ENCODE peak calls at places on chromosome 7, in eight cellular contexts. M is GM20000, O is GM13976, A is fibroblast of lung, J is spleen, P is hepatocyte, S is transverse colon, X is DND-41. Y is an unnamed sample.

GRCh38 chr7:101942603-101943210 is 125.3 kb downstream of the CUX1 start:
- DNase-seq in M (no peak), O (no peak), A (no peak), J (no peak), P (no peak), S (peak), X (no peak), Y (no peak)

GRCh38 chr7:5643280-5643679 is 138.2 kb downstream of the RNF216 start:
- DNase-seq in M (no peak), O (no peak), A (no peak), J (peak), P (no peak), S (peak), X (no peak), Y (no peak)

GRCh38 chr7:76054129-76055120 is 6.5 kb downstream of the MDH2 start:
- DNase-seq in M (no peak), O (no peak), A (peak), J (no peak), P (peak), S (no peak), X (no peak), Y (no peak)

GRCh38 chr7:112887-113286 is 79.5 kb upstream of the FAM20C start:
- DNase-seq in M (no peak), O (no peak), A (no peak), J (no peak), P (no peak), S (no peak), X (no peak), Y (no peak)

GRCh38 chr7:30805931-30806330 is 34.7 kb downstream of the MINDY4 start:
- DNase-seq in M (no peak), O (no peak), A (no peak), J (no peak), P (no peak), S (no peak), X (no peak), Y (no peak)

GRCh38 chr7:2968616-2969397 is 74.9 kb downstream of the CARD11 start:
- DNase-seq in M (no peak), O (no peak), A (no peak), J (peak), P (no peak), S (no peak), X (no peak), Y (no peak)

GRCh38 chr7:24290004-24290641 is 6.1 kb downstream of the NPY start:
- DNase-seq in M (peak), O (peak), A (peak), J (no peak), P (peak), S (no peak), X (peak), Y (peak)

GRCh38 chr7:82317257-82317721 is 126.3 kb downstream of the CACNA2D1 start:
- DNase-seq in M (no peak), O (no peak), A (no peak), J (no peak), P (no peak), S (no peak), X (no peak), Y (no peak)

GRCh38 chr7:126493801-126494200 is 758.9 kb downstream of the GRM8 start:
- DNase-seq in M (no peak), O (no peak), A (no peak), J (no peak), P (no peak), S (no peak), X (no peak), Y (no peak)

GRCh38 chr7:53877688-53878087 is 664.5 kb upstream of the VSTM2A start:
- DNase-seq in M (no peak), O (no peak), A (no peak), J (no peak), P (no peak), S (no peak), X (no peak), Y (no peak)

GRCh38 chr7:111256391-111256790 is 165.5 kb downstream of the LRRN3 start:
- DNase-seq in M (no peak), O (no peak), A (no peak), J (no peak), P (no peak), S (no peak), X (no peak), Y (no peak)

GRCh38 chr7:120833551-120833950 is 24.4 kb downstream of the TSPAN12 start:
- DNase-seq in M (no peak), O (no peak), A (peak), J (no peak), P (no peak), S (no peak), X (no peak), Y (no peak)

GRCh38 chr7:50119815-50120637 is 27.0 kb upstream of the ZPBP start:
- DNase-seq in M (peak), O (no peak), A (no peak), J (no peak), P (peak), S (no peak), X (peak), Y (peak)

GRCh38 chr7:21352540-21353387 is 75.1 kb upstream of the SP4 start:
- DNase-seq in M (peak), O (peak), A (no peak), J (no peak), P (no peak), S (no peak), X (peak), Y (peak)

GRCh38 chr7:80724249-80724871 is 85.9 kb downstream of the CD36 start:
- DNase-seq in M (no peak), O (no peak), A (peak), J (no peak), P (peak), S (no peak), X (no peak), Y (no peak)

GRCh38 chr7:10128748-10129147 is 844.9 kb upstream of the PHF14 start:
- DNase-seq in M (no peak), O (no peak), A (peak), J (no peak), P (peak), S (no peak), X (no peak), Y (no peak)

GRCh38 chr7:97513326-97513725 is 218.6 kb upstream of the TAC1 start:
- DNase-seq in M (peak), O (no peak), A (no peak), J (no peak), P (no peak), S (no peak), X (no peak), Y (peak)

GRCh38 chr7:4629287-4629905 is 52.7 kb upstream of the FOXK1 start:
- DNase-seq in M (no peak), O (no peak), A (no peak), J (no peak), P (no peak), S (no peak), X (no peak), Y (no peak)

GRCh38 chr7:113891828-113892227 is 27.0 kb downstream of the PPP1R3A start:
- DNase-seq in M (no peak), O (no peak), A (peak), J (no peak), P (no peak), S (no peak), X (no peak), Y (no peak)

GRCh38 chr7:50415844-50416243 is 34.3 kb downstream of the FIGNL1 start:
- DNase-seq in M (no peak), O (no peak), A (no peak), J (no peak), P (no peak), S (no peak), X (no peak), Y (no peak)

GRCh38 chr7:116780966-116781365 is 81.4 kb upstream of the CAPZA2 start:
- DNase-seq in M (no peak), O (no peak), A (no peak), J (no peak), P (peak), S (peak), X (no peak), Y (no peak)

GRCh38 chr7:126727930-126728331 is 524.8 kb downstream of the GRM8 start:
- DNase-seq in M (no peak), O (no peak), A (no peak), J (no peak), P (no peak), S (no peak), X (peak), Y (no peak)

GRCh38 chr7:116579322-116579721 is 54.5 kb downstream of the CAV1 start:
- DNase-seq in M (no peak), O (no peak), A (no peak), J (no peak), P (no peak), S (no peak), X (no peak), Y (no peak)

GRCh38 chr7:24059775-24060174 is 224.2 kb upstream of the NPY start:
- DNase-seq in M (no peak), O (no peak), A (no peak), J (no peak), P (no peak), S (no peak), X (no peak), Y (no peak)

GRCh38 chr7:1846331-1847065 is 176.4 kb downstream of the ELFN1 start:
- DNase-seq in M (no peak), O (no peak), A (no peak), J (peak), P (no peak), S (no peak), X (no peak), Y (no peak)

GRCh38 chr7:110386914-110387313 is 704.0 kb upstream of the LRRN3 start:
- DNase-seq in M (no peak), O (no peak), A (peak), J (no peak), P (peak), S (no peak), X (no peak), Y (no peak)

GRCh38 chr7:77474756-77475155 is 58.6 kb upstream of the GSAP start:
- DNase-seq in M (no peak), O (no peak), A (no peak), J (no peak), P (no peak), S (no peak), X (no peak), Y (no peak)

GRCh38 chr7:116734736-116735135 is 62.7 kb downstream of the MET start:
- DNase-seq in M (no peak), O (no peak), A (no peak), J (no peak), P (no peak), S (no peak), X (no peak), Y (no peak)

GRCh38 chr7:1695800-1696454 is 25.9 kb downstream of the ELFN1 start:
- DNase-seq in M (no peak), O (no peak), A (no peak), J (peak), P (no peak), S (no peak), X (no peak), Y (no peak)

GRCh38 chr7:101620395-101620794 is 8.7 kb downstream of the MYL10 start:
- DNase-seq in M (no peak), O (no peak), A (no peak), J (no peak), P (no peak), S (no peak), X (no peak), Y (no peak)

GRCh38 chr7:542935-543789 is 23.5 kb upstream of the PDGFA start:
- DNase-seq in M (no peak), O (no peak), A (peak), J (no peak), P (peak), S (no peak), X (no peak), Y (no peak)

GRCh38 chr7:4722960-4723359 is 40.9 kb downstream of the FOXK1 start:
- DNase-seq in M (no peak), O (no peak), A (no peak), J (no peak), P (no peak), S (no peak), X (no peak), Y (no peak)

GRCh38 chr7:158811461-158811860 is 17.8 kb downstream of the ESYT2 start:
- DNase-seq in M (no peak), O (no peak), A (peak), J (no peak), P (peak), S (no peak), X (peak), Y (no peak)

GRCh38 chr7:22447759-22448158 is 52.2 kb downstream of the STEAP1B start:
- DNase-seq in M (peak), O (peak), A (no peak), J (no peak), P (no peak), S (no peak), X (no peak), Y (peak)

GRCh38 chr7:142185069-142185468 is 72.8 kb downstream of the PRSS58 start:
- DNase-seq in M (no peak), O (no peak), A (no peak), J (no peak), P (no peak), S (no peak), X (no peak), Y (no peak)

GRCh38 chr7:66399566-66399965 is 194.4 kb downstream of the TPST1 start:
- DNase-seq in M (no peak), O (no peak), A (no peak), J (no peak), P (no peak), S (no peak), X (no peak), Y (no peak)

GRCh38 chr7:81430761-81431160 is 339.1 kb downstream of the HGF start:
- DNase-seq in M (no peak), O (no peak), A (no peak), J (no peak), P (no peak), S (no peak), X (no peak), Y (no peak)

GRCh38 chr7:97013555-97013954 is 8.2 kb downstream of the DLX6 start:
- DNase-seq in M (no peak), O (no peak), A (no peak), J (no peak), P (no peak), S (no peak), X (no peak), Y (no peak)

GRCh38 chr7:134480730-134481129 is 21.8 kb upstream of the AKR1B1 start:
- DNase-seq in M (no peak), O (no peak), A (peak), J (no peak), P (no peak), S (no peak), X (no peak), Y (no peak)

GRCh38 chr7:95454438-95454837 is 19.6 kb upstream of the PON2 start:
- DNase-seq in M (no peak), O (no peak), A (peak), J (no peak), P (no peak), S (no peak), X (no peak), Y (no peak)

DNA sequence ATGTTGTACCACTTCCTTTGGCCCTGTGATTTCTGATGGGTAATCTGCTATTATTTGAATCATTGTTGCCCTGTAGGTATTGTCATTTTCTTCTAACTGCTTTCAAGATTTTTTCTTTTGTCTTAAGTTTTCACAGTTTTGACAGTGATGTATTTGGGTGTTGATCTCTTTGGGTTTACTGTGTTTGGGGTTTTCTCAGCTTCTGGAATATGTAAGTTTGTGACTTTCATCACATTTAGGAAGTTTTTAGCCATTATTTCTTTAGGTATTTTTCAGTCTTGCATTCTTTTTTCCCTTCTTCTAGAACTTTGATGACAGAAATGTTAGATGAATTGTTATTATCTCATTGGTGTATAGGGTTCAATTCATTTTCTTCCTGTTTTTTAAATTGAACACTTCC is 23.1 kb upstream of the PON2 start:
- DNase-seq in M (no peak), O (no peak), A (no peak), J (no peak), P (no peak), S (no peak), X (no peak), Y (no peak)
- TF ChIP-seq CTCF in M (no peak), O (no peak), A (no peak), J (no peak), P (no peak), S (no peak), X (no peak), Y (no peak)

DNA sequence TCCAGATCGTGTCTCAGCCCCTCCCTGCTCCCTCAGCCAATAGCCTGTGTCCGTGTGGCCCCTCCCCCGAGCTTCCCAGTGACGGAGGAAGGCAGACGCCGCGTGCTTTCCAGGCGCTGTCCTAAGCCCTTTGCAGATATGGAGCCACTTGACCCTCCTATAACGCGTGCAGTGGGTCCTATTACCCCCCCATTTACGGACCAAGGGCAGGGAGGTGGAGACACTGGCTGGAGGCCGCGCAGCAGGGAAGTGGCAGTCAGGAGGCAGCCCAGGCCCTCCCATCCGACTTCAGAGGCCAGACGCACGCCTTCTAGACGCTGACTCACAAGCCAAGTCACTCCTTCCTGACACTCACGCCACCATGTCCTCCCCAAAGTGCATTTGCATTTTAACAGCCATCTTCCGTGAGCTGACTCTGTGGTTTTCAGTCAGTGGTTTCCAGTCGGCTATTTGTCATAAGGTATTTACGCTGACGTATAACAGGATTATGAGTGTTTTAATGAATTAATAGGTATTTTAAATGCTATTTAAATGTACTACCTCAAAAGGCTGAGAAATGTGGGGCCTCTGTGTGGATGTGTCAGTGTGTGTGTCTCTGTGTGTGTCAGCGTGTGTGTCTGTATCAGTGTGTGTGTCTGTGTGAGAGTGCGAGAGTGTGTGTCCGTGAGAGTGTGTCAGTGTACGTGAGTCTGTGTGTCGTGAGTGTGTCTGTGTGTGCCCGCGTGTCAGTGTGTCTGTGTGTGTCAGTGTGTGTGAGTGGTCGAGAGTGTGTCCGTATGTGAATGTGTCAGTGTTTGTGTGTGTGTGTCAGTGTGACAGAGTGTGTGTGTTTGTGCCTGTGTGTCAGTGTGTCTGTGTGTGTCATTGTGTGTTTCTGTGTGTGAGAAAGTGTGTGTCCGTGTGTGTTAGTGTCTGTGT is 92.1 kb upstream of the INSIG1 start:
- DNase-seq in M (peak), O (peak), A (peak), J (peak), P (peak), S (peak), X (peak), Y (peak)
- TF ChIP-seq CTCF in M (no peak), O (no peak), A (no peak), J (no peak), P (no peak), S (no peak), X (peak), Y (no peak)

DNA sequence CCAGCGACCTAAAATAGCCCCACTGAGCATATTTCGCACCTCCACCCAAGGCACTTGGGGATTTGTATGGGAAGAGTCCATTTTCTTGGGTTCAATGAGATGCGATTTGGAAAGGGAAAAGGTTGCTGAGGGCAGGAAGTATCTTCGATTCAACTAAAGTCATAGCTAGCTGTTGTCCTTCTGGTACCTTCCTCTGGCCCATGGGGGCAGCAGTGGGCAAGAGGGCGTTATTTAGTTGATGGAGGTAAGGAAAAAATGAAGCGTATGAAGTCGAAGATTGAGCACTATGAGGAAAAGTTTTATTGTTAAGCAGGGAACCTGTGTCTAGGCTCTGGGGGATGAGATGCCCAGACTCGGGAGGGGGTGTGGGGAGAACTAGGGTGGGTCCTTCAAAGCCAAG is 135.4 kb downstream of the EVX1 start:
- DNase-seq in M (no peak), O (no peak), A (no peak), J (no peak), P (no peak), S (no peak), X (no peak), Y (no peak)
- TF ChIP-seq CTCF in M (no peak), O (no peak), A (no peak), J (no peak), P (no peak), S (no peak), X (no peak), Y (no peak)

GRCh38 chr7:44083796-44084195 is 1.5 kb upstream of the POLM start:
- DNase-seq in M (no peak), O (no peak), A (no peak), J (peak), P (no peak), S (no peak), X (no peak), Y (no peak)

GRCh38 chr7:44081266-44081748 is 1.0 kb downstream of the POLM start:
- DNase-seq in M (peak), O (peak), A (no peak), J (peak), P (no peak), S (no peak), X (no peak), Y (peak)

GRCh38 chr7:44080686-44081265 is 1.6 kb downstream of the POLM start:
- DNase-seq in M (no peak), O (no peak), A (no peak), J (peak), P (no peak), S (no peak), X (no peak), Y (no peak)

GRCh38 chr7:44084695-44085094 is 2.4 kb upstream of the POLM start:
- DNase-seq in M (no peak), O (no peak), A (no peak), J (no peak), P (no peak), S (no peak), X (no peak), Y (no peak)

GRCh38 chr7:44082541-44083207 is 344 bp upstream of the POLM start:
- DNase-seq in M (peak), O (peak), A (peak), J (peak), P (peak), S (peak), X (peak), Y (peak)
- TF ChIP-seq CTCF in M (no peak), O (no peak), A (no peak), J (no peak), P (no peak), S (no peak), X (no peak), Y (no peak)

DNA sequence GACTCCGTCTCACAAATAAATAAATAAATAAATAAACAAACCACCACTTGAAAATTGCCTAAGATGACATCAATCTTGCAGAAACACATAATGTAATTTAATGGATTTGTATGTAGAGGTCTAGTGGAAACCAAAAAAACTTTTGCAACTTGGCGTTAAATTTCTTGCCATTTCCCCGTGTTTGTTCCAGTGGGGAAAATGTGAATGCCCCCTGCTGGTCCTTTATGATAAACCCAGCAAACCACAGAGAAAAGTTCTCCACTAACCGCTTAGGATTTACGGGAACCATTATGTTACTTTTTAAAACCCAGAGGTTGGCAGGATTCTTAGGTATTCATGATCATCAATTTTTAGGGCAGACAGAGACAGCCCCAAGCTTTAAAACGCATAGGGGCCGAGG is 32.5 kb downstream of the LAMB4 start:
- DNase-seq in M (no peak), O (no peak), A (no peak), J (no peak), P (no peak), S (no peak), X (no peak), Y (no peak)
- TF ChIP-seq CTCF in M (no peak), O (no peak), A (no peak), J (peak), P (peak), S (peak), X (peak), Y (peak)

GRCh38 chr7:35717013-35717412 is 22.1 kb upstream of the HERPUD2 start:
- DNase-seq in M (no peak), O (no peak), A (no peak), J (no peak), P (no peak), S (no peak), X (no peak), Y (no peak)
- TF ChIP-seq CTCF in M (no peak), O (no peak), A (no peak), J (no peak), P (no peak), S (no peak), X (no peak), Y (no peak)